ENCODE peak calls at places on chromosome 5, in ten cellular contexts. W, A, H, B, C, Y, F, R, L and S are unnamed samples.

GRCh38 chr5:174843263-174844250 is 119.2 kb downstream of the MSX2 start:
- DNase-seq in W (no peak), A (no peak), H (no peak), B (peak; percentile 52), C (no peak), Y (no peak), F (no peak), R (no peak), L (no peak), S (no peak)

GRCh38 chr5:139051392-139051791 is 146.8 kb downstream of the SIL1 start:
- DNase-seq in W (no peak), A (no peak), H (no peak), B (no peak), C (no peak), Y (no peak), F (no peak), R (no peak), L (no peak), S (no peak)

GRCh38 chr5:40781843-40782409 is 16.2 kb downstream of the PRKAA1 start:
- DNase-seq in W (no peak), A (no peak), H (peak; percentile 34), B (peak; percentile 28), C (no peak), Y (no peak), F (no peak), R (no peak), L (peak; percentile 77), S (no peak)

GRCh38 chr5:96113170-96113939 is 151.7 kb upstream of the ELL2 start:
- DNase-seq in W (no peak), A (no peak), H (peak; percentile 19), B (peak; percentile 40), C (no peak), Y (no peak), F (no peak), R (peak; percentile 74), L (no peak), S (peak; percentile 76)

GRCh38 chr5:56512314-56512996 is 279.3 kb upstream of the ANKRD55 start:
- DNase-seq in W (no peak), A (no peak), H (peak; percentile 23), B (peak; percentile 74), C (no peak), Y (no peak), F (no peak), R (no peak), L (no peak), S (no peak)

GRCh38 chr5:141849371-141850182 is 28.6 kb downstream of the PCDH1 start:
- DNase-seq in W (peak; percentile 90), A (peak; percentile 95), H (peak; percentile 65), B (peak; percentile 92), C (peak; percentile 88), Y (no peak), F (peak; percentile 76), R (peak; percentile 94), L (peak; percentile 51), S (peak; percentile 95)

GRCh38 chr5:75330404-75330803 is 6.6 kb upstream of the HMGCR start:
- DNase-seq in W (no peak), A (no peak), H (no peak), B (no peak), C (no peak), Y (no peak), F (no peak), R (no peak), L (no peak), S (no peak)

GRCh38 chr5:157390179-157390923 is 69.7 kb upstream of the NIPAL4 start:
- DNase-seq in W (no peak), A (no peak), H (no peak), B (no peak), C (no peak), Y (peak; percentile 97), F (peak; percentile 98), R (no peak), L (peak; percentile 94), S (peak; percentile 75)

DNA sequence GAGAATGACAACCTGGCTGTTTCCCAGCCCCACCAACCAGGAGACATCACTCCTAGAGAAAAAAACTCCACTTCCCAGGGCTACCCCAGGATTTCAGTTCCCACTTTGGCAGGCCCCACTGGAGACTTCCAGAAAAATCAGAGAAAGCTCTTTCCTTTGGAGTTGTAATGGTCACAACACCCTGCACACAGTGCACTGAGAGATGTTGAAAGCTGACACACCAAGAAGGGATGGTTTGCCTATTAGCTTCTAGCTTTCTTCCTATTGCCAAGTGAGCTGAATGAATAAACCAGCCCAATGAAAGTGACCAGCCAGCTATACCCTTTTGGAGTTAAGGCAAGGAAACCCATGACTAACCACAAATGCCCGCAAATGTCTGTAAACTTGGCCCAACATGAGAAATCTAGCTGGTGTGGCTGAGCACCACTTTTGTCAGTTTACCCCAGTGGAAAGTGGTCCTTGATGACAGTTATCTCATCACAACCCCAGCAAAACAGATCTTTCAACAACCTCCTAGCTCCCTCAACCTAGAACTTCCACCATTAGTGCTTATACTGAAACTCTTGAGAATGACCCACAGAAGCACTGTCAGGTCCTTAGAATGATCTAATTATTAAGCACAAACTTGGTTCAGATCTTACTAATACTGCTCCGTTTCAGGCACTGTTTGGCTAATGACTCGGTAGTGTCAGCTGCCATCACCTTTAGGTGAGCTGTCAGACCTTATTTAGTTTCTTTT is 11.3 kb downstream of the IRF1 start:
- DNase-seq in W (no peak), A (no peak), H (no peak), B (no peak), C (no peak), Y (no peak), F (no peak), R (no peak), L (no peak), S (no peak)
- TF ChIP-seq POLR2A in W (no peak), A (no peak), H (no peak), B (no peak), C (no peak), Y (no peak), F (no peak), R (no peak), L (no peak), S (no peak)

DNA sequence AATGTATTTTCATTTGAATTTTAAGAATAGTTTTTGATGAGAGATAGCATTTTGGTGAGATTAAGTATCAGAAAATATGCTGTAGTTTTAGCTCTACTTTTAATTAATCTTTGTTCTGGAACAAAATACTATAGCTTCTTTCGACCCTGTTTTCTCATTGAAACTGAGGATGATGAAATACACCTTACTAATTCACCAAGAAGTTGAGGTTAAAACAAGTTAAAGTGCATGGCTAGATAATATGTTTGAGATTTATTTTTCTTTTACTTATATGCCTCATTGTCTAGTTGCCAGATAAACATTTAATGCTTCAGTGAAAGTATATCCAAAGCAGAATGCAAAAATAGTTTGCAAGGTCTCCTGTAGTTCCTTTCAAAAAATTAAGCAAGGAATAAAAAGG is 140.1 kb upstream of the KCNN2 start:
- DNase-seq in W (no peak), A (no peak), H (no peak), B (no peak), C (no peak), Y (no peak), F (no peak), R (no peak), L (peak; percentile 50), S (no peak)
- H3K27ac ChIP-seq in W (no peak overlapping the region), A (no peak overlapping the region), H (no peak overlapping the region), B (no peak overlapping the region), C (no peak overlapping the region), Y (no peak overlapping the region), F (no peak overlapping the region), R (no peak overlapping the region), L (no peak overlapping the region), S (no peak overlapping the region)

GRCh38 chr5:151027961-151028479 is 7.6 kb downstream of the GPX3 start:
- DNase-seq in W (no peak), A (no peak), H (peak; percentile 24), B (no peak), C (no peak), Y (no peak), F (no peak), R (no peak), L (no peak), S (no peak)
- TF ChIP-seq POLR2A in W (no peak), A (no peak), H (no peak), B (no peak), C (no peak), Y (no peak), F (no peak), R (no peak), L (no peak), S (no peak)

GRCh38 chr5:54756796-54757402 is 228.5 kb downstream of the ESM1 start:
- DNase-seq in W (no peak), A (no peak), H (no peak), B (no peak), C (no peak), Y (no peak), F (no peak), R (no peak), L (peak; percentile 36), S (no peak)

GRCh38 chr5:54757541-54757940 is 227.9 kb downstream of the ESM1 start:
- DNase-seq in W (no peak), A (no peak), H (no peak), B (no peak), C (no peak), Y (no peak), F (no peak), R (no peak), L (no peak), S (no peak)

GRCh38 chr5:54761213-54761701 is 224.1 kb downstream of the ESM1 start:
- DNase-seq in W (peak; percentile 79), A (no peak), H (peak; percentile 55), B (peak; percentile 46), C (no peak), Y (no peak), F (peak; percentile 31), R (no peak), L (peak; percentile 95), S (no peak)

GRCh38 chr5:54758038-54758437 is 227.4 kb downstream of the ESM1 start:
- DNase-seq in W (no peak), A (no peak), H (no peak), B (no peak), C (no peak), Y (no peak), F (no peak), R (no peak), L (peak; percentile 95), S (no peak)

DNA sequence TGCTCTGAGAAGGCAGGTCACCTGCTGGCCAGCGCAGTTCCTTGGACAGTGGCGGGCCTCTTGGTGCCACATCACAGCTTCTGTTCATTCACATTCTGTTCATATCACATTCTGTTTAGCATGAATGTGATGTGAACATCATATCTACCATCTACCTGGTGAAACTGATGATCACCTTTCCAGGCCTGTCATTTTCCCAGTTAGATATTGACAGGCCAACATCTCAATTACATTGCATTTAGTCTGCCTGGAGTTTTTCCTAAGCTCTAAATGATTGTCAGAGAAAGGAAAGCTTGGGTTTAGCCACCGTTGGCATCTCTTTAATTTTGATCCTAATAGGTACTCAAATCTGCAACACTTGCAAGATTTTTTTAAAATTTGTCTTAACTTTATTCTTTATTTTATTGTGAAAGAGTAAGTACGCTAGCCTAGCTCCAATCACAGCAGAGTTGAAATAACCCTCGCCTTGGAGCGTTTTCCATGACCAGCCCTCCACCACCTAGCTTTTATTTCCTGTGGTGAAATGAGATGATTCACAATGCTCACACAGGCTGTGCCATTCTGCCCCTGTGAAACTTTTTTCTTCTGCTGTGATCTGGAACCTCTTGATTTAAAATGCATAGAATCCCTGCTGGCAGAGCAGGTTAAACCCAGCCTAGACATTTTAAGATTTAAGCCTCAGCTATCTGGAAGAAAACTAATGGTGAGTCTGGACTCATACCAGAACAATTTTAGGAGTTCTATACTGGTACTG is 225.0 kb downstream of the ESM1 start:
- DNase-seq in W (no peak), A (no peak), H (no peak), B (no peak), C (no peak), Y (no peak), F (no peak), R (no peak), L (peak; percentile 58), S (no peak)
- H3K27ac ChIP-seq in W (no peak overlapping the region), A (no peak overlapping the region), H (no peak overlapping the region), B (no peak overlapping the region), C (no peak overlapping the region), Y (no peak overlapping the region), F (peak overlapping the region; percentile 19), R (no peak overlapping the region), L (peak overlapping the region; percentile 98), S (no peak overlapping the region)

GRCh38 chr5:137792291-137792690 is 38.1 kb upstream of the HNRNPA0 start:
- DNase-seq in W (no peak), A (no peak), H (no peak), B (no peak), C (no peak), Y (no peak), F (peak; percentile 59), R (no peak), L (no peak), S (no peak)
- TF ChIP-seq POLR2A in W (no peak), A (no peak), H (no peak), B (no peak), C (no peak), Y (no peak), F (no peak), R (no peak), L (no peak), S (no peak)